ENCODE peak calls at places on chromosomes 2 and 18, in ten cellular contexts. P is naive B cell; B is psoas muscle; H is left ventricle myocardium superior; G is activated naive CD8-positive, alpha-beta T cell treated with anti-CD3 and anti-CD28 coated beads, Interleukin-2, amount 50 U/mL, for 24 hours; E is left lung; R is heart left ventricle; K is omental fat pad; A is sciatic nerve; C is activated CD8-positive, alpha-beta memory T cell treated with anti-CD3 and anti-CD28 coated beads, Interleukin-2, amount 10 ng/mL, durations not matched to agents 7 days and 5 days. X is an unnamed sample.

GRCh38 chr2:177893880-177894279 is 178.7 kb downstream of the PDE11A start:
- ATAC-seq in P (no peak), B (no peak), H (no peak), G (no peak), E (no peak), R (no peak), K (no peak), A (no peak), C (no peak), X (no peak)

GRCh38 chr18:11368020-11368419 is 218.7 kb upstream of the PIEZO2 start:
- ATAC-seq in P (no peak), B (no peak), H (no peak), G (peak), E (no peak), R (no peak), K (no peak), A (no peak), C (no peak), X (no peak)

GRCh38 chr18:62763101-62763521 is 47.8 kb downstream of the PHLPP1 start:
- ATAC-seq in P (no peak), B (no peak), H (no peak), G (no peak), E (no peak), R (no peak), K (no peak), A (no peak), C (no peak), X (peak)

GRCh38 chr2:24360963-24361330 is 611 bp upstream of the ITSN2 start:
- ATAC-seq in P (no peak), B (no peak), H (peak), G (no peak), E (no peak), R (no peak), K (no peak), A (peak), C (no peak), X (no peak)

GRCh38 chr2:118044849-118045248 is 31.0 kb upstream of the CCDC93 start:
- ATAC-seq in P (no peak), B (no peak), H (no peak), G (no peak), E (no peak), R (no peak), K (no peak), A (no peak), C (no peak), X (no peak)

GRCh38 chr2:195490304-195490703 is 166.7 kb upstream of the SLC39A10 start:
- ATAC-seq in P (no peak), B (no peak), H (no peak), G (no peak), E (no peak), R (no peak), K (no peak), A (no peak), C (no peak), X (no peak)

GRCh38 chr2:101770672-101771071 is 73.2 kb downstream of the MAP4K4 start:
- ATAC-seq in P (peak), B (peak), H (peak), G (no peak), E (peak), R (peak), K (no peak), A (no peak), C (no peak), X (peak)

GRCh38 chr18:9827856-9828793 is 57.6 kb upstream of the TXNDC2 start:
- ATAC-seq in P (no peak), B (no peak), H (no peak), G (no peak), E (peak), R (peak), K (peak), A (peak), C (no peak), X (peak)

GRCh38 chr18:79496978-79497637 is 101.4 kb downstream of the NFATC1 start:
- ATAC-seq in P (peak), B (no peak), H (peak), G (no peak), E (peak), R (peak), K (no peak), A (peak), C (no peak), X (peak)

GRCh38 chr2:165015052-165015642 is 59.8 kb upstream of the SLC38A11 start:
- ATAC-seq in P (peak), B (no peak), H (peak), G (peak), E (peak), R (peak), K (no peak), A (peak), C (peak), X (peak)

GRCh38 chr2:152620218-152620617 is 97.0 kb downstream of the PRPF40A start:
- ATAC-seq in P (no peak), B (peak), H (no peak), G (no peak), E (no peak), R (no peak), K (peak), A (no peak), C (no peak), X (no peak)

GRCh38 chr2:138707424-138708074 is 72.6 kb downstream of the NXPH2 start:
- ATAC-seq in P (no peak), B (peak), H (peak), G (no peak), E (peak), R (peak), K (peak), A (no peak), C (no peak), X (peak)

GRCh38 chr2:45625824-45626223 is 14.8 kb upstream of the SRBD1 start:
- ATAC-seq in P (no peak), B (no peak), H (no peak), G (no peak), E (no peak), R (no peak), K (no peak), A (no peak), C (no peak), X (no peak)

GRCh38 chr2:26479131-26479970 is 1.4 kb upstream of the OTOF start:
- ATAC-seq in P (no peak), B (no peak), H (no peak), G (no peak), E (no peak), R (no peak), K (no peak), A (no peak), C (no peak), X (no peak)

GRCh38 chr2:170696006-170696405 is 19.1 kb upstream of the SP5 start:
- ATAC-seq in P (no peak), B (no peak), H (no peak), G (no peak), E (no peak), R (no peak), K (no peak), A (no peak), C (no peak), X (no peak)

GRCh38 chr2:11724151-11724550 is 22.3 kb upstream of the LPIN1 start:
- ATAC-seq in P (no peak), B (no peak), H (no peak), G (no peak), E (no peak), R (no peak), K (no peak), A (no peak), C (no peak), X (no peak)

GRCh38 chr2:30110773-30111172 is 36.0 kb upstream of the YPEL5 start:
- ATAC-seq in P (no peak), B (no peak), H (no peak), G (no peak), E (no peak), R (no peak), K (no peak), A (no peak), C (no peak), X (peak)

GRCh38 chr18:4126939-4127338 is 328.2 kb downstream of the DLGAP1 start:
- ATAC-seq in P (no peak), B (no peak), H (no peak), G (no peak), E (no peak), R (no peak), K (no peak), A (no peak), C (no peak), X (no peak)

GRCh38 chr18:32371384-32371783 is 99.3 kb downstream of the GAREM1 start:
- ATAC-seq in P (no peak), B (no peak), H (no peak), G (no peak), E (no peak), R (no peak), K (no peak), A (no peak), C (no peak), X (no peak)

GRCh38 chr18:5966514-5966913 is 71.2 kb upstream of the TMEM200C start:
- ATAC-seq in P (no peak), B (no peak), H (no peak), G (no peak), E (no peak), R (no peak), K (no peak), A (no peak), C (no peak), X (no peak)